ENCODE peak calls at places on chromosomes 16 and 17, in seven cellular contexts. G is IMR-90, O is trophoblast cell, B is mesendoderm, R is H9, K is mesenchymal stem cell, E is H1. T is an unnamed sample.

GRCh38 chr17:55751720-55752250 is 934 bp downstream of the PCTP start:
- DNase-seq in G (no peak), O (peak; percentile 88), B (no peak), R (no peak), K (no peak), E (no peak), T (no peak)

GRCh38 chr16:74862743-74863244 is 88.2 kb upstream of the FA2H start:
- DNase-seq in G (peak; percentile 47), O (peak; percentile 80), B (peak; percentile 54), R (no peak), K (peak; percentile 57), E (no peak), T (peak; percentile 33)

GRCh38 chr16:11296706-11297491 is 15.8 kb upstream of the PRM1 start:
- DNase-seq in G (no peak), O (no peak), B (no peak), R (no peak), K (peak; percentile 35), E (no peak), T (no peak)

GRCh38 chr17:35543856-35544255 is 6.4 kb upstream of the SLFN12L start:
- DNase-seq in G (peak; percentile 11), O (no peak), B (no peak), R (no peak), K (no peak), E (no peak), T (no peak)

GRCh38 chr16:58563775-58564174 is 48.5 kb downstream of the SETD6 start:
- DNase-seq in G (no peak), O (peak; percentile 57), B (no peak), R (no peak), K (no peak), E (no peak), T (no peak)

GRCh38 chr16:78004501-78004900 is 17.8 kb upstream of the CLEC3A start:
- DNase-seq in G (no peak), O (no peak), B (no peak), R (no peak), K (no peak), E (no peak), T (no peak)

GRCh38 chr16:53995378-53995777 is 291.2 kb downstream of the IRX3 start:
- DNase-seq in G (no peak), O (no peak), B (no peak), R (no peak), K (no peak), E (no peak), T (no peak)

GRCh38 chr17:2043785-2044184 is 2.0 kb downstream of the OVCA2 start:
- DNase-seq in G (peak; percentile 80), O (peak; percentile 74), B (peak; percentile 18), R (no peak), K (peak; percentile 77), E (no peak), T (no peak)

GRCh38 chr17:38898291-38898679 is 27.1 kb upstream of the LASP1NB start:
- DNase-seq in G (no peak), O (no peak), B (no peak), R (no peak), K (no peak), E (no peak), T (no peak)

DNA sequence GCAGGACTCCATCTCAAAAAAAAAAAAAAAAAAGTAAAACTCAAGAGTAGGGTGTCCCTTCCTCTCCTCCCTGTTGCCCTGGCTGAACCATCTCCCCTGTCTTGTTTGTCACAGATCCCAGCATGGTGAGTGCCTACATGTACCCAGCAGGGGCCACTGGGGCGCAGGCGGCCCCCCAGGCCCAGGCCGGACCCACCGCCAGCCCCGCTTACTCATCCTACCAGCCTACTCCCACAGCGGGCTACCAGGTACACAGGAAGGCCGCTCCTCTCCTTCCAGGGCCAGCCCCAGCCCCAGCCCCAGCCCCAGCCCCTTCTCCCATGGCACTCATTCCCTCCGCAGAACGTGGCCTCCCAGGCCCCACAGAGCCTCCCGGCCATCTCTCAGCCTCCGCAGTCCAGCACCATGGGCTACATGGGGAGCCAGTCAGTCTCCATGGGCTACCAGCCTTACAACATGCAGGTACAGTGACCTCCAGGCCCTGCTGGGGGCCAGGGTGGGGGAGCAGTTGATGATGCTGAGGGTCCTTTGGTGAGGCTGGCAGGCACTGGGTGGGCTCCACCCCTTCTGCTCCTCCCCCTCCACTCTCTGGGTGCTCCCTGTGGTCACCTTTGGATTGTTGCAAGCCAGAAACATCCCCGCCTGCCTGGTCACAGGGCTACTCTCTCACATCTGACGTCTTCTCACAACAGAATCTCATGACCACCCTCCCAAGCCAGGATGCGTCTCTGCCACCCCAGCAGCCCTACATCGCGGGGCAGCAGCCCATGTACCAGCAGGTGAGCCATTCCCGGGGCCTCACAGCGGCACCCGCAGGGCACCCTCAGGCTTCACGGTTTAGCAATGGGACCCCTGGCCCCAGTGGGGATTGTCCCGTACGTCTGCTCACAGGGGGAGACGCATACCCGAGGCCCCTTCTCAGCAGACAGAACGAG is 2.5 kb upstream of the MRPL12 start:
- DNase-seq in G (no peak), O (no peak), B (no peak), R (no peak), K (no peak), E (no peak), T (no peak)
- H3K4me2 ChIP-seq in G (no peak overlapping the region), O (no peak overlapping the region), B (no peak overlapping the region), R (no peak overlapping the region), K (no peak overlapping the region), E (no peak overlapping the region), T (no peak overlapping the region)

GRCh38 chr16:88894681-88895300 is 28.3 kb upstream of the PABPN1L start:
- DNase-seq in G (no peak), O (no peak), B (no peak), R (no peak), K (no peak), E (no peak), T (no peak)
- H2BK120ac ChIP-seq in G (no peak overlapping the region), O (no peak overlapping the region), B (no peak overlapping the region), R (no peak overlapping the region), K (no peak overlapping the region), E (no peak overlapping the region), T (peak overlapping the region; percentile 94)

DNA sequence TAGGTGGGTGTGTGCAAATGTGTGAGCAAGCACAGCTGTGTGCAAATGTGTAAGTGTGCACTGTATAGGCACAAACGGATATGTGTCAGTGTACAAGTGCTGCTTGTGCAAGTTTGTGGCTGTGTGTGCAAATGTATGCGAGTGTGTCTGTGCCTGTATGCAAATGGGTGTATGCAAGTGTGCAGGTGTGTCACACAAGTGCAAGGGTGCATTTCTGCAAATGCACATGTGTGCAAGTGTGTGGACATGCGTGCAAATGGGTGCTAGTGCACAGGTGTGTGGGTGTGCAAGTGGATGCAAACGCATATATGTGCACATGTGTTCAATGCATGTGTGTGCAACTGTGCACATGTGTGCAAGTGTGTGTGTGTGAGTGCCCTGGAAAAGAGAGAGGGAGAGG is 76.5 kb upstream of the TNRC6C start:
- DNase-seq in G (no peak), O (no peak), B (no peak), R (no peak), K (no peak), E (no peak), T (no peak)
- H3K4me2 ChIP-seq in G (no peak overlapping the region), O (no peak overlapping the region), B (no peak overlapping the region), R (no peak overlapping the region), K (no peak overlapping the region), E (no peak overlapping the region), T (no peak overlapping the region)

GRCh38 chr16:1980770-1981087 is 540 bp downstream of the NOXO1 start:
- DNase-seq in G (no peak), O (no peak), B (no peak), R (no peak), K (no peak), E (no peak), T (no peak)

GRCh38 chr16:1983053-1983543 is 895 bp upstream of the GFER start:
- DNase-seq in G (no peak), O (no peak), B (no peak), R (no peak), K (no peak), E (no peak), T (no peak)

GRCh38 chr16:1981972-1982574 is 804 bp upstream of the NOXO1 start:
- DNase-seq in G (no peak), O (no peak), B (no peak), R (no peak), K (no peak), E (no peak), T (no peak)

GRCh38 chr16:1980026-1980769 is 1.1 kb downstream of the NOXO1 start:
- DNase-seq in G (no peak), O (peak; percentile 42), B (no peak), R (no peak), K (no peak), E (no peak), T (no peak)

DNA sequence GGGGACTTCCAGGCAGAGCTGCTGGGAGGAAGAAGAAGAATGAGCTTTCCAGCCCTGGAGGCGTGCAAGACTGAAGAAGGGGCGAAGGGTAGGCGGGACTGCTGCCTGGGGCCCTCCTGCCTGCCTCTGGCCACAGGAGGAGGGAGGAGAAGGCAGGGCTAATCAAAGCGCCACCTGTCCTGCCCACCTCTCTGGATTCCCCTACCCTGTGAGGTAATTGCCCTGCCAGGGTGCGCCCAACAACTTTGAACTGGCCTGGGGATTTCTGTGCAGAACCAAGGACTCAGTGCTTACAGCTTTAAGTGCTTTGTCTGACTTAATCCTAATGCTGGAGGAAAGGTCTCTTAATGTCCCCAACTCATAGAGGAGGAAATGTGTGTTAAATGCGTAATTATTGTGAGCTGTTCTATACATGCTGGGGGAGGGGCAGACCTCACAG is at the start of gene NOXO1:
- DNase-seq in G (no peak), O (no peak), B (peak; percentile 19), R (no peak), K (no peak), E (no peak), T (no peak)
- H2BK120ac ChIP-seq in G (no peak within 1 kb of the TSS), O (no peak within 1 kb of the TSS), B (no peak within 1 kb of the TSS), R (no peak within 1 kb of the TSS), K (no peak within 1 kb of the TSS), E (no peak within 1 kb of the TSS), T (no peak within 1 kb of the TSS)

GRCh38 chr16:51562896-51563295 is 411.8 kb upstream of the SALL1 start:
- DNase-seq in G (no peak), O (no peak), B (no peak), R (no peak), K (no peak), E (no peak), T (no peak)
- H3K4me2 ChIP-seq in G (no peak overlapping the region), O (no peak overlapping the region), B (no peak overlapping the region), R (no peak overlapping the region), K (no peak overlapping the region), E (no peak overlapping the region), T (no peak overlapping the region)

T was measured in neuronal stem cell.